ENCODE peak calls at places on chromosomes 4 and X, in nine cellular contexts. P, Z, A, I, M, L, V, X and E are unnamed samples.
A peak's percentile ranks its signal among the peaks of the same experiment; 100 is the strongest.

GRCh38 chr4:76023381-76023780 is at the start of gene CXCL10:
- DNase-seq in P (no peak), Z (no peak), A (no peak), I (no peak), M (no peak), L (no peak), V (no peak), X (no peak), E (no peak)

GRCh38 chrX:1440506-1440905 is 12.2 kb downstream of the ASMTL start:
- DNase-seq in P (no peak), Z (peak; percentile 27), A (peak; percentile 12), I (no peak), M (no peak), L (peak; percentile 17), V (no peak), X (peak; percentile 4), E (no peak)

GRCh38 chr4:140308366-140309123 is 64.9 kb upstream of the SCOC start:
- DNase-seq in P (no peak), Z (peak; percentile 90), A (peak; percentile 60), I (peak; percentile 29), M (no peak), L (no peak), V (peak; percentile 75), X (no peak), E (no peak)

GRCh38 chr4:139817657-139818452 is 152.2 kb downstream of the MGST2 start:
- DNase-seq in P (no peak), Z (no peak), A (no peak), I (no peak), M (no peak), L (no peak), V (peak; percentile 58), X (no peak), E (no peak)

GRCh38 chrX:44223150-44223549 is 120.3 kb downstream of the EFHC2 start:
- DNase-seq in P (no peak), Z (no peak), A (no peak), I (no peak), M (no peak), L (no peak), V (no peak), X (no peak), E (no peak)

GRCh38 chr4:67702166-67702565 is 1.2 kb upstream of the UBA6 start:
- DNase-seq in P (no peak), Z (no peak), A (no peak), I (no peak), M (no peak), L (no peak), V (no peak), X (no peak), E (no peak)

GRCh38 chr4:155900402-155900801 is 3.1 kb upstream of the TDO2 start:
- DNase-seq in P (no peak), Z (no peak), A (no peak), I (no peak), M (peak; percentile 13), L (no peak), V (no peak), X (no peak), E (no peak)

GRCh38 chr4:3679071-3679825 is 86.9 kb upstream of the ADRA2C start:
- DNase-seq in P (no peak), Z (peak; percentile 66), A (no peak), I (peak; percentile 44), M (no peak), L (peak; percentile 59), V (no peak), X (peak; percentile 37), E (no peak)

GRCh38 chr4:2750719-2751605 is 5.2 kb downstream of the TNIP2 start:
- DNase-seq in P (no peak), Z (peak; percentile 50), A (no peak), I (no peak), M (no peak), L (peak; percentile 43), V (no peak), X (peak; percentile 26), E (no peak)

GRCh38 chr4:37453004-37453360 is 208.4 kb downstream of the NWD2 start:
- DNase-seq in P (peak; percentile 25), Z (no peak), A (no peak), I (peak; percentile 86), M (peak; percentile 55), L (no peak), V (no peak), X (no peak), E (no peak)

GRCh38 chrX:149950681-149951080 is 12.4 kb upstream of the EOLA2 start:
- DNase-seq in P (no peak), Z (no peak), A (no peak), I (no peak), M (peak; percentile 60), L (no peak), V (no peak), X (no peak), E (no peak)

GRCh38 chr4:182861346-182861745 is 55.8 kb downstream of the DCTD start:
- DNase-seq in P (no peak), Z (peak; percentile 46), A (no peak), I (no peak), M (no peak), L (no peak), V (no peak), X (no peak), E (no peak)

GRCh38 chr4:125104616-125105015 is 210.1 kb upstream of the FAT4 start:
- DNase-seq in P (no peak), Z (no peak), A (no peak), I (no peak), M (peak; percentile 43), L (no peak), V (no peak), X (no peak), E (no peak)

GRCh38 chr4:2962099-2962455 is 1.1 kb downstream of the NOP14 start:
- DNase-seq in P (peak; percentile 35), Z (no peak), A (no peak), I (no peak), M (peak; percentile 58), L (no peak), V (no peak), X (no peak), E (no peak)

GRCh38 chr4:152102184-152103000 is 341.6 kb upstream of the GATB start:
- DNase-seq in P (no peak), Z (no peak), A (no peak), I (no peak), M (no peak), L (no peak), V (no peak), X (no peak), E (no peak)

GRCh38 chr4:128818442-128818841 is 8.9 kb downstream of the JADE1 start:
- DNase-seq in P (no peak), Z (no peak), A (no peak), I (no peak), M (no peak), L (no peak), V (no peak), X (no peak), E (no peak)

GRCh38 chr4:128819082-128819742 is 9.7 kb downstream of the JADE1 start:
- DNase-seq in P (no peak), Z (no peak), A (no peak), I (no peak), M (no peak), L (no peak), V (no peak), X (no peak), E (no peak)

GRCh38 chr4:128821151-128821550 is 11.7 kb downstream of the JADE1 start:
- DNase-seq in P (no peak), Z (no peak), A (no peak), I (no peak), M (no peak), L (no peak), V (no peak), X (no peak), E (no peak)

GRCh38 chr4:128823025-128823661 is 13.6 kb downstream of the JADE1 start:
- DNase-seq in P (no peak), Z (no peak), A (no peak), I (no peak), M (peak; percentile 51), L (no peak), V (no peak), X (no peak), E (no peak)

GRCh38 chr4:128820631-128821119 is 11.2 kb downstream of the JADE1 start:
- DNase-seq in P (no peak), Z (no peak), A (no peak), I (no peak), M (no peak), L (no peak), V (no peak), X (no peak), E (no peak)
- H3K4me1 ChIP-seq in P (peaks cover 30% of the 10 kb centered on the region), Z (no peaks in the 10 kb centered on the region), A (no peaks in the 10 kb centered on the region), I (peaks cover 10% of the 10 kb centered on the region), M (peaks cover 17% of the 10 kb centered on the region), L (peaks cover 15% of the 10 kb centered on the region), V (peaks cover 43% of the 10 kb centered on the region), X (peaks cover 20% of the 10 kb centered on the region), E (peaks cover 4% of the 10 kb centered on the region)

GRCh38 chr4:86993909-86994672 is 59.3 kb downstream of the AFF1 start:
- DNase-seq in P (no peak), Z (no peak), A (no peak), I (no peak), M (no peak), L (no peak), V (no peak), X (no peak), E (no peak)

GRCh38 chr4:86990510-86990909 is 55.7 kb downstream of the AFF1 start:
- DNase-seq in P (no peak), Z (no peak), A (no peak), I (no peak), M (no peak), L (no peak), V (no peak), X (no peak), E (no peak)

DNA sequence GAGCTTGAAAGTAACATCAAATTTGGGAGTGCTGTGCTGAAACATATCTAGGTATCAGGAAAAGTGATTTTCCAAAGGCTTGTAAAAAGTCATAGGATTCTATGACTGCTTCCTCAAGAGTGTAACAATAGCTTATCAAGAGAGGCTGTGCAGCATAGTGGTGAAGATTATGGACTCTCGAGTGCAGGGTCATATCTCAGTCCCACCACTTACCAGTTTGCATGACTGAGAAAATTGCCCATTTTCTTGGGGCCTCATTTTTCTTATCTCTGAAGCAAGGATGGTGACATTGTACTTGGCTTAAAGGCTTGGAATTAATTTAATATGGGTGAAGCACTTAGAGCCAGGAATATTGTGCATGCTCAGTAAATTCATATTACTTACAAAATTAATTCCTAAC is 57.2 kb downstream of the AFF1 start:
- DNase-seq in P (no peak), Z (no peak), A (no peak), I (no peak), M (no peak), L (no peak), V (no peak), X (no peak), E (no peak)
- H3K4me1 ChIP-seq in P (no peaks in the 10 kb centered on the region), Z (no peaks in the 10 kb centered on the region), A (no peaks in the 10 kb centered on the region), I (no peaks in the 10 kb centered on the region), M (peaks cover 15% of the 10 kb centered on the region), L (no peaks in the 10 kb centered on the region), V (no peaks in the 10 kb centered on the region), X (peaks cover 10% of the 10 kb centered on the region), E (no peaks in the 10 kb centered on the region)

GRCh38 chrX:48936429-48937064 is 17.7 kb upstream of the PIM2 start:
- DNase-seq in P (no peak), Z (no peak), A (no peak), I (no peak), M (no peak), L (no peak), V (no peak), X (no peak), E (no peak)
- H3K4me1 ChIP-seq in P (peaks cover 74% of the 10 kb centered on the region), Z (no peaks in the 10 kb centered on the region), A (no peaks in the 10 kb centered on the region), I (peaks cover 3% of the 10 kb centered on the region), M (no peaks in the 10 kb centered on the region), L (no peaks in the 10 kb centered on the region), V (peaks cover 6% of the 10 kb centered on the region), X (peaks cover 34% of the 10 kb centered on the region), E (peaks cover 66% of the 10 kb centered on the region)

GRCh38 chr4:40262861-40263260 is 66.0 kb downstream of the RHOH start:
- DNase-seq in P (no peak), Z (no peak), A (no peak), I (no peak), M (no peak), L (no peak), V (no peak), X (no peak), E (no peak)
- H3K4me1 ChIP-seq in P (peaks cover 85% of the 10 kb centered on the region), Z (no peaks in the 10 kb centered on the region), A (no peaks in the 10 kb centered on the region), I (peaks cover 18% of the 10 kb centered on the region), M (peaks cover 22% of the 10 kb centered on the region), L (no peaks in the 10 kb centered on the region), V (no peaks in the 10 kb centered on the region), X (peaks cover 7% of the 10 kb centered on the region), E (peaks cover 5% of the 10 kb centered on the region)